ENCODE peak calls at places on chromosomes 5 and 9, in five cellular contexts. P is stimulated activated CD4-positive, alpha-beta T cell treated with anti-CD3 and anti-CD28 coated beads, Interleukin-4, amount 100 ng/mL, for 24 hours; Q is iPS-NIHi11; Z is activated naive CD8-positive, alpha-beta T cell treated with anti-CD3 and anti-CD28 coated beads, Interleukin-2, amount 50 U/mL, for 24 hours; M is GM19239. H is an unnamed sample.

GRCh38 chr5:57277085-57277484 is 103.2 kb downstream of the GPBP1 start:
- DNase-seq in P (no peak), Q (no peak), Z (no peak), M (no peak), H (no peak)

GRCh38 chr9:106980551-106981101 is 117.7 kb downstream of the ZNF462 start:
- DNase-seq in P (no peak), Q (no peak), Z (no peak), M (no peak), H (no peak)

GRCh38 chr9:120532475-120532874 is 47.5 kb downstream of the CDK5RAP2 start:
- DNase-seq in P (no peak), Q (no peak), Z (no peak), M (no peak), H (no peak)

GRCh38 chr9:103245369-103245768 is 250.2 kb downstream of the CYLC2 start:
- DNase-seq in P (no peak), Q (no peak), Z (no peak), M (no peak), H (no peak)

GRCh38 chr5:42915306-42915866 is 103.7 kb upstream of the SELENOP start:
- DNase-seq in P (no peak), Q (no peak), Z (no peak), M (no peak), H (no peak)

GRCh38 chr5:53303105-53303504 is 177.3 kb upstream of the FST start:
- DNase-seq in P (no peak), Q (no peak), Z (no peak), M (no peak), H (no peak)

GRCh38 chr9:127828262-127829031 is 25.8 kb downstream of the FPGS start:
- DNase-seq in P (no peak), Q (peak), Z (no peak), M (no peak), H (no peak)

GRCh38 chr5:176754376-176754942 is 55.9 kb upstream of the UNC5A start:
- DNase-seq in P (no peak), Q (no peak), Z (no peak), M (no peak), H (no peak)

GRCh38 chr9:123282343-123283047 is 14.1 kb upstream of the STRBP start:
- DNase-seq in P (no peak), Q (no peak), Z (no peak), M (no peak), H (no peak)

GRCh38 chr5:14870347-14871083 is 1.1 kb downstream of the ANKH start:
- DNase-seq in P (peak), Q (no peak), Z (peak), M (no peak), H (no peak)

GRCh38 chr9:133341369-133342082 is 5.5 kb upstream of the SURF6 start:
- DNase-seq in P (no peak), Q (no peak), Z (no peak), M (no peak), H (no peak)

GRCh38 chr9:124899845-124900244 is 37.9 kb downstream of the ARPC5L start:
- DNase-seq in P (no peak), Q (no peak), Z (no peak), M (no peak), H (no peak)

GRCh38 chr9:70588381-70588780 is 173.9 kb upstream of the KLF9 start:
- DNase-seq in P (no peak), Q (no peak), Z (no peak), M (no peak), H (no peak)

GRCh38 chr5:2698581-2698980 is 52.9 kb downstream of the IRX2 start:
- DNase-seq in P (no peak), Q (no peak), Z (no peak), M (no peak), H (no peak)

GRCh38 chr9:89278997-89279739 is 31.8 kb upstream of the CKS2 start:
- DNase-seq in P (peak), Q (peak), Z (no peak), M (peak), H (no peak)

GRCh38 chr5:126422994-126423788 is at the start of gene GRAMD2B:
- DNase-seq in P (peak), Q (peak), Z (peak), M (peak), H (peak)

GRCh38 chr5:109161914-109162683 is 247.7 kb downstream of the PJA2 start:
- DNase-seq in P (no peak), Q (no peak), Z (no peak), M (no peak), H (no peak)

GRCh38 chr5:82259172-82259800 is 18.9 kb downstream of the RPS23 start:
- DNase-seq in P (no peak), Q (peak), Z (no peak), M (peak), H (no peak)

GRCh38 chr5:143061161-143061945 is 291.2 kb downstream of the ARHGAP26 start:
- DNase-seq in P (no peak), Q (no peak), Z (no peak), M (no peak), H (no peak)

GRCh38 chr5:150164211-150164610 is 2.4 kb upstream of the CDX1 start:
- DNase-seq in P (no peak), Q (no peak), Z (no peak), M (no peak), H (no peak)

GRCh38 chr9:96859461-96860198 is 5.3 kb upstream of the ZNF782 start:
- DNase-seq in P (no peak), Q (peak), Z (no peak), M (no peak), H (no peak)

GRCh38 chr9:111038336-111039202 is at the start of gene LPAR1:
- DNase-seq in P (no peak), Q (peak), Z (no peak), M (no peak), H (no peak)

GRCh38 chr5:132260051-132260450 is 2.6 kb downstream of the PDLIM4 start:
- DNase-seq in P (no peak), Q (no peak), Z (no peak), M (no peak), H (no peak)